ENCODE peak calls at places on chromosomes 5 and 9, in nine cellular contexts. H is activated CD4-positive, alpha-beta memory T cell treated with anti-CD3 and anti-CD28 coated beads for 36 hours; K is prostate gland; L is B cell; C is left cardiac atrium; Z is fibroblast of the conjunctiva; X is stimulated activated CD8-positive, alpha-beta memory T cell treated with anti-CD3 and anti-CD28 coated beads, Interleukin-4, amount 100 ng/mL, for 1 hour; E is NCI-H1105; U is CD4-positive, CD25-positive, alpha-beta regulatory T cell. T is an unnamed sample.

GRCh38 chr5:173016069-173016455 is 32.5 kb downstream of the ATP6V0E1 start:
- DNase-seq in H (no peak), K (no peak), L (no peak), C (no peak), Z (no peak), X (no peak), E (no peak), U (no peak), T (no peak)

GRCh38 chr5:138654281-138654867 is 79.2 kb upstream of the HSPA9 start:
- DNase-seq in H (peak), K (no peak), L (peak), C (no peak), Z (no peak), X (peak), E (no peak), U (peak), T (no peak)

GRCh38 chr9:134551657-134552348 is 89.8 kb upstream of the COL5A1 start:
- DNase-seq in H (no peak), K (no peak), L (no peak), C (peak), Z (peak), X (no peak), E (no peak), U (no peak), T (no peak)

GRCh38 chr9:1047605-1048235 is 2.4 kb upstream of the DMRT2 start:
- DNase-seq in H (peak), K (no peak), L (no peak), C (no peak), Z (no peak), X (no peak), E (no peak), U (no peak), T (no peak)

GRCh38 chr5:17302138-17302537 is 84.7 kb downstream of the BASP1 start:
- DNase-seq in H (no peak), K (no peak), L (no peak), C (no peak), Z (no peak), X (no peak), E (no peak), U (no peak), T (no peak)

GRCh38 chr5:139091439-139092156 is 106.6 kb downstream of the SIL1 start:
- DNase-seq in H (no peak), K (no peak), L (no peak), C (no peak), Z (peak), X (no peak), E (no peak), U (no peak), T (no peak)

GRCh38 chr5:134541736-134542376 is 16.4 kb downstream of the JADE2 start:
- DNase-seq in H (peak), K (no peak), L (no peak), C (peak), Z (no peak), X (no peak), E (no peak), U (no peak), T (peak)

GRCh38 chr5:113170707-113171106 is 194.1 kb downstream of the DCP2 start:
- DNase-seq in H (no peak), K (no peak), L (no peak), C (no peak), Z (no peak), X (no peak), E (no peak), U (no peak), T (no peak)

GRCh38 chr5:5954199-5954598 is 424.1 kb downstream of the MED10 start:
- DNase-seq in H (no peak), K (no peak), L (no peak), C (no peak), Z (no peak), X (no peak), E (no peak), U (no peak), T (no peak)

GRCh38 chr9:2242778-2243395 is 227.7 kb downstream of the SMARCA2 start:
- DNase-seq in H (no peak), K (no peak), L (no peak), C (no peak), Z (no peak), X (no peak), E (no peak), U (no peak), T (no peak)

GRCh38 chr5:74400067-74400466 is 240.5 kb downstream of the ENC1 start:
- DNase-seq in H (no peak), K (no peak), L (no peak), C (no peak), Z (no peak), X (no peak), E (no peak), U (no peak), T (no peak)

GRCh38 chr5:62284946-62285891 is 20.8 kb upstream of the KIF2A start:
- DNase-seq in H (peak), K (no peak), L (no peak), C (no peak), Z (no peak), X (no peak), E (no peak), U (no peak), T (no peak)